ENCODE peak calls at places on chromosomes 12 and 14, in seven cellular contexts. X, Q, F, I, C, A and E are unnamed samples.

GRCh38 chr14:55416866-55417265 is 5.2 kb upstream of the ATG14 start:
- DNase-seq in X (no peak), F (no peak), I (peak; percentile 49), A (peak; percentile 42), C (peak; percentile 18), Q (peak; percentile 18), E (peak; percentile 45)

GRCh38 chr12:90959538-90960139 is 4.7 kb upstream of the CCER1 start:
- DNase-seq in C (peak; percentile 61), Q (peak; percentile 23), I (peak; percentile 52), X (peak; percentile 58), A (peak; percentile 75), F (no peak), E (no peak)

GRCh38 chr12:48925218-48925871 is at the start of gene FKBP11:
- DNase-seq in A (peak; percentile 60), C (peak; percentile 56), X (peak; percentile 26), Q (no peak), I (peak; percentile 80), F (peak; percentile 46), E (peak; percentile 91)

GRCh38 chr14:49463146-49463545 is 123.0 kb downstream of the RPS29 start:
- DNase-seq in F (no peak), A (no peak), X (no peak), Q (no peak), C (no peak), I (no peak), E (no peak)

GRCh38 chr14:41393512-41393911 is 213.2 kb upstream of the LRFN5 start:
- DNase-seq in A (no peak), Q (no peak), I (no peak), X (no peak), C (no peak), F (no peak), E (no peak)

GRCh38 chr12:111197545-111197944 is 171.3 kb downstream of the PHETA1 start:
- DNase-seq in C (no peak), X (no peak), F (no peak), Q (no peak), A (no peak), I (no peak), E (no peak)

GRCh38 chr14:77985235-77985634 is 184.9 kb upstream of the NRXN3 start:
- DNase-seq in Q (no peak), X (no peak), F (no peak), C (no peak), A (no peak), I (no peak), E (no peak)

GRCh38 chr14:86714575-86714974 is 1184.6 kb downstream of the FLRT2 start:
- DNase-seq in F (no peak), A (no peak), X (no peak), C (no peak), I (no peak), Q (no peak), E (no peak)

GRCh38 chr12:75699728-75700496 is 188.5 kb upstream of the KRR1 start:
- DNase-seq in Q (no peak), F (no peak), X (peak; percentile 67), C (no peak), I (peak; percentile 72), A (no peak), E (no peak)
- H2AK5ac ChIP-seq in Q (no peak overlapping the region), F (no peak overlapping the region), X (no peak overlapping the region), C (no peak overlapping the region), I (no peak overlapping the region), A (no peak overlapping the region), E (no peak overlapping the region)

GRCh38 chr12:84135879-84136278 is 776.7 kb downstream of the SLC6A15 start:
- DNase-seq in C (no peak), F (no peak), X (no peak), I (no peak), A (no peak), Q (no peak), E (no peak)
- H4K8ac ChIP-seq in C (no peak overlapping the region), F (no peak overlapping the region), X (no peak overlapping the region), I (no peak overlapping the region), A (no peak overlapping the region), Q (no peak overlapping the region), E (no peak overlapping the region)

GRCh38 chr12:120413901-120414695 is 23.8 kb upstream of the COX6A1 start:
- DNase-seq in F (peak; percentile 89), X (no peak), C (no peak), Q (peak; percentile 85), I (peak; percentile 80), A (no peak), E (peak; percentile 96)

GRCh38 chr12:120416490-120417216 is 21.3 kb upstream of the COX6A1 start:
- DNase-seq in F (no peak), X (no peak), C (no peak), I (no peak), A (no peak), Q (no peak), E (no peak)

GRCh38 chr12:120422892-120423456 is 14.9 kb upstream of the COX6A1 start:
- DNase-seq in C (no peak), F (no peak), I (no peak), Q (no peak), A (no peak), X (no peak), E (no peak)

GRCh38 chr12:120421701-120422100 is 16.2 kb upstream of the COX6A1 start:
- DNase-seq in C (no peak), F (no peak), A (no peak), I (peak; percentile 82), X (no peak), Q (no peak), E (peak; percentile 67)

GRCh38 chr12:120417917-120418316 is 20.0 kb upstream of the COX6A1 start:
- DNase-seq in C (no peak), I (no peak), F (no peak), X (no peak), A (no peak), Q (no peak), E (no peak)
- H2AK5ac ChIP-seq in C (no peak overlapping the region), I (no peak overlapping the region), F (no peak overlapping the region), X (no peak overlapping the region), A (no peak overlapping the region), Q (no peak overlapping the region), E (no peak overlapping the region)

GRCh38 chr12:61029516-61029915 is 1230.7 kb upstream of the USP15 start:
- DNase-seq in Q (no peak), C (no peak), A (no peak), I (no peak), X (no peak), F (no peak), E (no peak)
- H4K8ac ChIP-seq in Q (no peak overlapping the region), C (no peak overlapping the region), A (no peak overlapping the region), I (no peak overlapping the region), X (no peak overlapping the region), F (no peak overlapping the region), E (no peak overlapping the region)

GRCh38 chr12:28017126-28017872 is 44.8 kb upstream of the PTHLH start:
- DNase-seq in X (no peak), A (no peak), I (no peak), F (no peak), C (no peak), Q (no peak), E (no peak)
- H2AK5ac ChIP-seq in X (no peak overlapping the region), A (no peak overlapping the region), I (no peak overlapping the region), F (no peak overlapping the region), C (no peak overlapping the region), Q (no peak overlapping the region), E (no peak overlapping the region)

DNA sequence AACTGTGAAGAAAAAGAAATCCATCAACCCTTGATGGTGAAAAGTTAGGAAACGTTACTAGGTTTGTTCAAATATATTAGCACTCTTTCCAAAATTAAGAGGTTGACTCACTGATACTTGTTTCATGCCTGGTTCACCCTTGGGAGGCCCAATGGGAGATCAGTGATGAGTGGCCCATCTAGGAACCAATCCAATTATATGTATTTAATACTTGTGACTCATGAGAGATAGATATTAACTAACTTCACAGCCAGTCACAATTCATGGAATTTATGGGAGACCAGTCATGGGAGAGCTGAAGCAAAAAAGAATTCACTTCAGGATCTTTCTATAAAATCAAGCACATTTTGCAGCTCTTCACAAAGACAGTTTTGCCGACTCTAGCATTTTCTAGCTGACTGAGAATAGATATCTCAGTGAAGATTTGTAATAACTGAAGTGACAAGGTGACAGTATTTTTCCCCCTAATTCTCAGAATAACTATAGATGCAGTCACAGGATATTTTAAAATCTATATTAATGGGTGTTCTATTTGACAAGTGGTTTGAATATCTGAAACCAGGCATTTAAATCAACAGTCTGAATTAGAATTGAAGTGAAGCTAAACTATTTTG is 230.2 kb downstream of the EPS8 start:
- DNase-seq in A (no peak), X (peak; percentile 87), Q (no peak), C (no peak), I (no peak), F (no peak), E (no peak)
- H4K8ac ChIP-seq in A (no peak overlapping the region), X (no peak overlapping the region), Q (no peak overlapping the region), C (no peak overlapping the region), I (no peak overlapping the region), F (no peak overlapping the region), E (no peak overlapping the region)

GRCh38 chr12:954736-955135 is 5.2 kb upstream of the RAD52 start:
- DNase-seq in C (no peak), A (peak; percentile 25), X (no peak), I (no peak), Q (no peak), F (no peak), E (no peak)
- H2AK5ac ChIP-seq in C (no peak overlapping the region), A (no peak overlapping the region), X (no peak overlapping the region), I (no peak overlapping the region), Q (no peak overlapping the region), F (no peak overlapping the region), E (no peak overlapping the region)

GRCh38 chr14:76599141-76599540 is 162.1 kb upstream of the VASH1 start:
- DNase-seq in F (no peak), Q (no peak), C (no peak), I (no peak), X (no peak), A (no peak), E (no peak)
- H4K8ac ChIP-seq in F (no peak overlapping the region), Q (no peak overlapping the region), C (no peak overlapping the region), I (no peak overlapping the region), X (no peak overlapping the region), A (no peak overlapping the region), E (no peak overlapping the region)